ENCODE peak calls at places on chromosomes 7 and 10, in eight cellular contexts. One of them, this sample, is unnamed.

GRCh38 chr7:20506175-20506574 is 109.3 kb upstream of the ABCB5 start:
- DNase-seq in psoas muscle: no peak
- DNase-seq in body of pancreas: no peak
- DNase-seq in BJ: no peak
- DNase-seq in suprapubic skin: no peak
- DNase-seq in PC-3: no peak
- DNase-seq in right atrium auricular region: no peak
- DNase-seq in DND-41: no peak
- DNase-seq in this sample: no peak

GRCh38 chr10:80194373-80195045 is 10.8 kb downstream of the ANXA11 start:
- DNase-seq in suprapubic skin: no peak
- DNase-seq in DND-41: no peak
- DNase-seq in right atrium auricular region: no peak
- DNase-seq in BJ: no peak
- DNase-seq in psoas muscle: no peak
- DNase-seq in PC-3: no peak
- DNase-seq in body of pancreas: no peak
- DNase-seq in this sample: no peak

GRCh38 chr7:108351715-108352114 is 104.5 kb downstream of the NRCAM start:
- DNase-seq in body of pancreas: no peak
- DNase-seq in psoas muscle: no peak
- DNase-seq in right atrium auricular region: no peak
- DNase-seq in PC-3: peak
- DNase-seq in DND-41: no peak
- DNase-seq in BJ: no peak
- DNase-seq in suprapubic skin: no peak
- DNase-seq in this sample: no peak

GRCh38 chr10:131072651-131073468 is 238.7 kb downstream of the TCERG1L start:
- DNase-seq in suprapubic skin: no peak
- DNase-seq in psoas muscle: no peak
- DNase-seq in PC-3: no peak
- DNase-seq in BJ: no peak
- DNase-seq in right atrium auricular region: no peak
- DNase-seq in DND-41: no peak
- DNase-seq in body of pancreas: no peak
- DNase-seq in this sample: no peak

GRCh38 chr10:84191106-84191505 is 3.2 kb upstream of the CDHR1 start:
- DNase-seq in suprapubic skin: no peak
- DNase-seq in body of pancreas: no peak
- DNase-seq in PC-3: no peak
- DNase-seq in BJ: no peak
- DNase-seq in DND-41: no peak
- DNase-seq in psoas muscle: no peak
- DNase-seq in right atrium auricular region: no peak
- DNase-seq in this sample: no peak

GRCh38 chr7:122301858-122302745 is 2.4 kb downstream of the FEZF1 start:
- DNase-seq in PC-3: no peak
- DNase-seq in suprapubic skin: no peak
- DNase-seq in DND-41: no peak
- DNase-seq in BJ: no peak
- DNase-seq in psoas muscle: no peak
- DNase-seq in right atrium auricular region: no peak
- DNase-seq in body of pancreas: no peak
- DNase-seq in this sample: no peak

GRCh38 chr7:56083150-56083785 is 9.5 kb downstream of the PHKG1 start:
- DNase-seq in PC-3: no peak
- DNase-seq in psoas muscle: peak
- DNase-seq in suprapubic skin: no peak
- DNase-seq in body of pancreas: peak
- DNase-seq in right atrium auricular region: no peak
- DNase-seq in BJ: no peak
- DNase-seq in DND-41: no peak
- DNase-seq in this sample: no peak

GRCh38 chr7:157467496-157468212 is 130.8 kb downstream of the DNAJB6 start:
- DNase-seq in suprapubic skin: no peak
- DNase-seq in DND-41: no peak
- DNase-seq in PC-3: no peak
- DNase-seq in right atrium auricular region: peak
- DNase-seq in BJ: no peak
- DNase-seq in body of pancreas: no peak
- DNase-seq in psoas muscle: no peak
- DNase-seq in this sample: no peak

GRCh38 chr7:35596061-35596460 is 98.9 kb downstream of the HERPUD2 start:
- DNase-seq in psoas muscle: no peak
- DNase-seq in right atrium auricular region: no peak
- DNase-seq in PC-3: peak
- DNase-seq in DND-41: no peak
- DNase-seq in BJ: no peak
- DNase-seq in suprapubic skin: no peak
- DNase-seq in body of pancreas: no peak
- DNase-seq in this sample: peak

GRCh38 chr7:35593896-35594295 is 101.0 kb downstream of the HERPUD2 start:
- DNase-seq in suprapubic skin: no peak
- DNase-seq in right atrium auricular region: no peak
- DNase-seq in DND-41: peak
- DNase-seq in body of pancreas: no peak
- DNase-seq in PC-3: no peak
- DNase-seq in BJ: no peak
- DNase-seq in psoas muscle: no peak
- DNase-seq in this sample: no peak

GRCh38 chr7:35599061-35599460 is 95.9 kb downstream of the HERPUD2 start:
- DNase-seq in body of pancreas: no peak
- DNase-seq in right atrium auricular region: no peak
- DNase-seq in DND-41: no peak
- DNase-seq in psoas muscle: no peak
- DNase-seq in suprapubic skin: no peak
- DNase-seq in BJ: no peak
- DNase-seq in PC-3: no peak
- DNase-seq in this sample: no peak

GRCh38 chr7:35604595-35604994 is 90.3 kb downstream of the HERPUD2 start:
- DNase-seq in PC-3: no peak
- DNase-seq in body of pancreas: no peak
- DNase-seq in DND-41: no peak
- DNase-seq in right atrium auricular region: no peak
- DNase-seq in psoas muscle: no peak
- DNase-seq in suprapubic skin: no peak
- DNase-seq in BJ: no peak
- DNase-seq in this sample: no peak

DNA sequence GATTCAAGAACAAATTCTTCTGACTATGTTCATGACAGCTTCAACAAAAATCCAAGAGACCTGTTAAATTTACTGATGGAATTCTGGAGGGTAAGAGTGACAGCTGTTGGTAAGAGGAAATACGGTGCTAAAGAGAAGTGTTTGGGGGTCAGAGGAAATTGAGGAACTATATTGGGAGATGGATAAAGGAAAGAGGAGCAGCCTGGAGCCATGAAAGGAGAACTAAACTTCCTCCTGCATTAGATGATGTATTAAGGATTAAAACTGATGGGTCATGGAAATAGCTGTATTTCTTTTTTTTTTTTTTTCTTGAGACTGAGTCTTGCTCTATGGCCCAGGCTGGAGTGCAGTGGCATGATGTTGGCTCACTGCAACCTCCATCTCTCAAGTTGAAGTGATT is 95.3 kb downstream of the HERPUD2 start:
- DNase-seq in DND-41: no peak
- DNase-seq in right atrium auricular region: no peak
- DNase-seq in body of pancreas: no peak
- DNase-seq in PC-3: no peak
- DNase-seq in psoas muscle: no peak
- DNase-seq in BJ: no peak
- DNase-seq in suprapubic skin: no peak
- DNase-seq in this sample: no peak
- H3K4me3 ChIP-seq in DND-41: no peak
- H3K4me3 ChIP-seq in right atrium auricular region: no peak
- H3K4me3 ChIP-seq in body of pancreas: no peak
- H3K4me3 ChIP-seq in PC-3: no peak
- H3K4me3 ChIP-seq in psoas muscle: no peak
- H3K4me3 ChIP-seq in BJ: no peak
- H3K4me3 ChIP-seq in suprapubic skin: no peak
- H3K4me3 ChIP-seq in this sample: no peak

DNA sequence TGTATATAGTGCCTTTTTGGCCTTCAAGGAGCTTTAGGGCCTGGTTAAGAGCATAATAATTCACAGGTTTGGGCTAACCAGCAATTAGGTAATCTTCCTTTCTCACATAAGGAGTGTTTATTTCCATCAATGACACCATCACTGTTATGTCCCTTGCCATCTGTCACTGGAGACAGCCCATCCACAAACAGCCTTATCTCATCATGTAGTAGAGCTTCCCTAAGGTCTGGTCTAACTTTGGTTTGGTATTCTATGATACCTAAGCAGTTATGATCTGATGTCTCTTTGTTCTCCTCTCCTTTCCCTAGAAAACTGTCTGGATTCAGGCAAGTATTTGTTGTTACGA is 26.4 kb downstream of the MAPK8 start:
- DNase-seq in right atrium auricular region: no peak
- DNase-seq in suprapubic skin: no peak
- DNase-seq in DND-41: no peak
- DNase-seq in body of pancreas: no peak
- DNase-seq in psoas muscle: no peak
- DNase-seq in BJ: no peak
- DNase-seq in PC-3: no peak
- DNase-seq in this sample: no peak
- TF ChIP-seq CTCF in right atrium auricular region: no peak
- TF ChIP-seq CTCF in suprapubic skin: no peak
- TF ChIP-seq CTCF in DND-41: no peak
- TF ChIP-seq CTCF in body of pancreas: no peak
- TF ChIP-seq CTCF in psoas muscle: no peak
- TF ChIP-seq CTCF in BJ: no peak
- TF ChIP-seq CTCF in PC-3: no peak
- TF ChIP-seq CTCF in this sample: no peak

GRCh38 chr10:118845776-118846175 is 91.0 kb upstream of the CACUL1 start:
- DNase-seq in right atrium auricular region: no peak
- DNase-seq in BJ: no peak
- DNase-seq in PC-3: no peak
- DNase-seq in body of pancreas: no peak
- DNase-seq in suprapubic skin: no peak
- DNase-seq in psoas muscle: no peak
- DNase-seq in DND-41: no peak
- DNase-seq in this sample: no peak

GRCh38 chr10:118853916-118854315 is 99.1 kb upstream of the CACUL1 start:
- DNase-seq in psoas muscle: no peak
- DNase-seq in body of pancreas: no peak
- DNase-seq in BJ: no peak
- DNase-seq in DND-41: no peak
- DNase-seq in right atrium auricular region: no peak
- DNase-seq in suprapubic skin: no peak
- DNase-seq in PC-3: no peak
- DNase-seq in this sample: no peak

GRCh38 chr10:118856106-118856505 is 101.3 kb upstream of the CACUL1 start:
- DNase-seq in right atrium auricular region: no peak
- DNase-seq in body of pancreas: no peak
- DNase-seq in PC-3: no peak
- DNase-seq in BJ: no peak
- DNase-seq in psoas muscle: no peak
- DNase-seq in DND-41: no peak
- DNase-seq in suprapubic skin: no peak
- DNase-seq in this sample: no peak

GRCh38 chr10:118851062-118852035 is 96.6 kb upstream of the CACUL1 start:
- DNase-seq in psoas muscle: no peak
- DNase-seq in PC-3: peak
- DNase-seq in suprapubic skin: no peak
- DNase-seq in right atrium auricular region: no peak
- DNase-seq in BJ: no peak
- DNase-seq in DND-41: no peak
- DNase-seq in body of pancreas: no peak
- DNase-seq in this sample: no peak

DNA sequence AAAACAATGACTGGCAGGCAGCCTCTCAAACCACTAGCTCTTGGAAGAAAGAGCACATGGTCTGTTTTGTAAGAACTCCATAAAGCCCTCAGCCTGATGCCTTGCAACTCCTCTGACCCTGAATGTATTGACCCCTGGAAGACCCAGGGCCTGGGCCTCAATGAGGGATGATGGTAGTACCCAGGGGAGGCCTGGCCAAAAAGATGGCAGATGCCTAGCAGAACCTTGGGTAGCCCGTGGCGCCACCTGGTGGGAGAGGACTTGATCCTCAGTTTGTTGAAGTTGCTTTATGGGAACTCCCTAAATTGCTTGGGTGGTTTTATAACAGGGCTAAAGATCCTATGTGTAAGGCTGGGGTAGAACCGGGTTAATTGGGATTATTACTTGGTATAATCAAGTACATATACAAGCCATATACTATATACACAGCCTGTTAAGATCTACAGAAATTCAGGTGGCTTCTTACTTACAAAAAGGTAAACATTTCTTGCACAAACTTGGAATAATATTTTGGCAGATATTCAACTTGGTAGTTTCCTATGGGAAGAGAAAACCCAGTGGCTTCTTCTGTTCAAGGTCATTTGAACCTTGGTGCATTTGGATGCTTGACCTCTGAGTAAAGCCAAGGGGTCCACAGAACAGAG is 95.8 kb upstream of the CACUL1 start:
- DNase-seq in BJ: no peak
- DNase-seq in PC-3: peak
- DNase-seq in right atrium auricular region: peak
- DNase-seq in psoas muscle: peak
- DNase-seq in body of pancreas: peak
- DNase-seq in DND-41: peak
- DNase-seq in suprapubic skin: no peak
- DNase-seq in this sample: no peak
- H3K4me3 ChIP-seq in BJ: no peak
- H3K4me3 ChIP-seq in PC-3: no peak
- H3K4me3 ChIP-seq in right atrium auricular region: no peak
- H3K4me3 ChIP-seq in psoas muscle: no peak
- H3K4me3 ChIP-seq in body of pancreas: no peak
- H3K4me3 ChIP-seq in DND-41: no peak
- H3K4me3 ChIP-seq in suprapubic skin: no peak
- H3K4me3 ChIP-seq in this sample: no peak

GRCh38 chr10:61749271-61749670 is 86.5 kb downstream of the CABCOCO1 start:
- DNase-seq in right atrium auricular region: no peak
- DNase-seq in BJ: no peak
- DNase-seq in body of pancreas: no peak
- DNase-seq in PC-3: peak
- DNase-seq in suprapubic skin: no peak
- DNase-seq in DND-41: no peak
- DNase-seq in psoas muscle: no peak
- DNase-seq in this sample: no peak

GRCh38 chr10:61742812-61743211 is 80.1 kb downstream of the CABCOCO1 start:
- DNase-seq in body of pancreas: no peak
- DNase-seq in BJ: no peak
- DNase-seq in psoas muscle: no peak
- DNase-seq in DND-41: no peak
- DNase-seq in PC-3: no peak
- DNase-seq in right atrium auricular region: no peak
- DNase-seq in suprapubic skin: no peak
- DNase-seq in this sample: no peak

GRCh38 chr10:61747341-61747740 is 84.6 kb downstream of the CABCOCO1 start:
- DNase-seq in right atrium auricular region: no peak
- DNase-seq in BJ: no peak
- DNase-seq in PC-3: no peak
- DNase-seq in suprapubic skin: no peak
- DNase-seq in body of pancreas: no peak
- DNase-seq in psoas muscle: no peak
- DNase-seq in DND-41: no peak
- DNase-seq in this sample: no peak

DNA sequence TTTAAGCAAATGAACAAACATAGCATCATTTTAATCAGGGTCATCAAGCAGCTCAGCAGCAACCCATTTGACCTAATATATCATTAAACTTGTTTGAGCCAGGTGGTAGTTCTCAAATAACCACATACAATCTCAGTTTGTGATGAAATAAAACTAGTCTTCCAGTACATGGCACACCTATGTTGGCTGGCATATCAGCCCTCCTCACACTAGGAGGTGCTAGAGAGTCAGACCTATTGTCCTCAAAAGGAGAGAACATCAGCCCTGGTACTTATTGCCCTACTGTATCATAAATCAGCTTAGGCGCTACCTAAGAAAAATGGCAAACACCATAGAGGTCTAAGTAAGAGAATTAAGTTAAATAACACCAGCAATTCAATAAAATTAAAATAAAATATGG is 81.7 kb downstream of the CABCOCO1 start:
- DNase-seq in body of pancreas: no peak
- DNase-seq in psoas muscle: no peak
- DNase-seq in right atrium auricular region: no peak
- DNase-seq in PC-3: peak
- DNase-seq in BJ: no peak
- DNase-seq in DND-41: no peak
- DNase-seq in suprapubic skin: no peak
- DNase-seq in this sample: no peak
- TF ChIP-seq CTCF in body of pancreas: no peak
- TF ChIP-seq CTCF in psoas muscle: no peak
- TF ChIP-seq CTCF in right atrium auricular region: no peak
- TF ChIP-seq CTCF in PC-3: peak
- TF ChIP-seq CTCF in BJ: no peak
- TF ChIP-seq CTCF in DND-41: peak
- TF ChIP-seq CTCF in suprapubic skin: no peak
- TF ChIP-seq CTCF in this sample: peak

This sample was measured in HFF-Myc.